ENCODE peak calls at places on chromosomes 4 and X, in four cellular contexts. P, G, R and U are unnamed samples.
A peak's percentile ranks its signal among the peaks of the same experiment; 100 is the strongest.

GRCh38 chrX:39874202-39874816 is 223.4 kb downstream of the BCOR start:
- DNase-seq in G (no peak), R (no peak), P (no peak), U (no peak)

GRCh38 chr4:38856046-38856445 is 571 bp downstream of the TLR6 start:
- DNase-seq in R (no peak), G (peak; percentile 39), P (no peak), U (no peak)

GRCh38 chr4:168119870-168120269 is 27.5 kb downstream of the ANXA10 start:
- DNase-seq in G (no peak), P (no peak), R (no peak), U (peak; percentile 31)

GRCh38 chrX:65127804-65128203 is 151.6 kb upstream of the ZC4H2 start:
- DNase-seq in G (no peak), P (no peak), R (no peak), U (no peak)

GRCh38 chrX:23784487-23785301 is 1.7 kb downstream of the SAT1 start:
- DNase-seq in P (no peak), G (peak; percentile 64), R (no peak), U (no peak)

GRCh38 chrX:19137064-19137463 is 14.8 kb upstream of the ADGRG2 start:
- DNase-seq in R (no peak), G (no peak), P (no peak), U (no peak)

GRCh38 chr4:156941940-156942548 is 29.6 kb downstream of the PDGFC start:
- DNase-seq in G (peak; percentile 78), P (peak; percentile 92), R (no peak), U (peak; percentile 89)

GRCh38 chr4:7554885-7555284 is 120.2 kb upstream of the PSAPL1 start:
- DNase-seq in G (no peak), R (no peak), P (no peak), U (no peak)

GRCh38 chr4:48340276-48340904 is 939 bp upstream of the SLAIN2 start:
- DNase-seq in P (no peak), R (no peak), G (no peak), U (peak; percentile 22)

GRCh38 chr4:74537459-74537858 is 92.5 kb downstream of the AREG start:
- DNase-seq in P (no peak), G (no peak), R (no peak), U (no peak)

GRCh38 chr4:137819964-137820383 is 287.7 kb upstream of the PCDH18 start:
- DNase-seq in G (peak; percentile 53), R (no peak), P (no peak), U (peak; percentile 62)

GRCh38 chrX:150700107-150700506 is 6.9 kb downstream of the MTMR1 start:
- DNase-seq in R (no peak), G (no peak), P (no peak), U (no peak)

GRCh38 chrX:127708155-127708554 is 344.0 kb downstream of the ACTRT1 start:
- DNase-seq in P (no peak), G (peak; percentile 4), R (no peak), U (no peak)

GRCh38 chr4:56229947-56230346 is 157.3 kb downstream of the AASDH start:
- DNase-seq in G (no peak), P (no peak), R (no peak), U (no peak)

GRCh38 chr4:81164623-81165416 is 50.2 kb downstream of the PRKG2 start:
- DNase-seq in R (no peak), G (peak; percentile 64), P (no peak), U (peak; percentile 20)

GRCh38 chr4:15414601-15415091 is 13.2 kb upstream of the C1QTNF7 start:
- DNase-seq in R (no peak), P (peak; percentile 61), G (peak; percentile 16), U (peak; percentile 34)

GRCh38 chr4:27088491-27088890 is 227.8 kb downstream of the STIM2 start:
- DNase-seq in R (no peak), P (no peak), G (no peak), U (no peak)

GRCh38 chr4:139633661-139634060 is 32.0 kb upstream of the MGST2 start:
- DNase-seq in R (no peak), P (no peak), G (peak; percentile 42), U (peak; percentile 57)

GRCh38 chr4:47213106-47213505 is 181.7 kb downstream of the GABRB1 start:
- DNase-seq in G (no peak), P (no peak), R (no peak), U (peak; percentile 15)

GRCh38 chr4:38049545-38050170 is 89.5 kb downstream of the PTTG2 start:
- DNase-seq in P (no peak), R (no peak), G (no peak), U (no peak)

GRCh38 chr4:156983366-156983765 is 11.8 kb upstream of the PDGFC start:
- DNase-seq in P (no peak), R (no peak), G (peak; percentile 16), U (peak; percentile 48)

GRCh38 chr4:165766018-165766417 is 107.0 kb upstream of the TLL1 start:
- DNase-seq in G (no peak), P (no peak), R (no peak), U (no peak)

GRCh38 chr4:6582889-6583504 is 8.0 kb downstream of the MAN2B2 start:
- DNase-seq in P (no peak), R (no peak), G (peak; percentile 57), U (peak; percentile 33)

GRCh38 chr4:1398686-1399507 is 7.3 kb downstream of the NKX1-1 start:
- DNase-seq in R (no peak), P (no peak), G (no peak), U (no peak)

GRCh38 chr4:30208731-30209435 is 511.3 kb upstream of the PCDH7 start:
- DNase-seq in P (no peak), R (no peak), G (peak; percentile 46), U (no peak)

GRCh38 chr4:20445933-20446723 is 194.4 kb downstream of the SLIT2 start:
- DNase-seq in G (no peak), R (no peak), P (no peak), U (peak; percentile 62)

GRCh38 chrX:139204903-139205667 is 325.5 kb upstream of the F9 start:
- DNase-seq in G (peak; percentile 14), P (no peak), R (no peak), U (peak; percentile 47)

GRCh38 chr4:84856468-84856867 is 110.0 kb downstream of the WDFY3 start:
- DNase-seq in G (no peak), P (no peak), R (no peak), U (no peak)

GRCh38 chrX:150548684-150549083 is 19.7 kb upstream of the MTM1 start:
- DNase-seq in P (no peak), R (no peak), G (no peak), U (no peak)

GRCh38 chrX:9566150-9566621 is 101.3 kb downstream of the TBL1X start:
- DNase-seq in G (peak; percentile 69), R (no peak), P (peak; percentile 45), U (no peak)

GRCh38 chr4:20474119-20474518 is 222.4 kb downstream of the SLIT2 start:
- DNase-seq in G (no peak), R (no peak), P (no peak), U (peak; percentile 62)